ENCODE peak calls at places on chromosome 11, in seven cellular contexts. E is GF-D8; U is A172; C is right cardiac atrium; Y is fibroblast of the aortic adventitia; F is activated naive CD4-positive, alpha-beta T cell treated with anti-CD3 and anti-CD28 coated beads, Interleukin-2, amount 10 ng/mL, durations not matched to agents 7 days and 5 days; S is epithelial cell of prostate. W is an unnamed sample.

GRCh38 chr11:134763030-134763388 is 351.0 kb upstream of the B3GAT1 start:
- DNase-seq in E (no peak), U (peak), C (no peak), Y (no peak), F (no peak), S (no peak), W (no peak)

GRCh38 chr11:40542821-40543220 is 916.6 kb downstream of the LRRC4C start:
- DNase-seq in E (no peak), U (no peak), C (no peak), Y (no peak), F (no peak), S (no peak), W (no peak)

GRCh38 chr11:95256204-95256819 is 25.3 kb upstream of the SESN3 start:
- DNase-seq in E (peak), U (no peak), C (no peak), Y (peak), F (no peak), S (no peak), W (no peak)

GRCh38 chr11:23212829-23213228 is 352.6 kb upstream of the CCDC179 start:
- DNase-seq in E (no peak), U (no peak), C (no peak), Y (no peak), F (no peak), S (no peak), W (no peak)

GRCh38 chr11:119375629-119376196 is 5.8 kb downstream of the USP2 start:
- DNase-seq in E (no peak), U (no peak), C (peak), Y (peak), F (no peak), S (no peak), W (no peak)

GRCh38 chr11:120900642-120901041 is 123.3 kb upstream of the TBCEL start:
- DNase-seq in E (no peak), U (no peak), C (no peak), Y (no peak), F (no peak), S (no peak), W (no peak)

GRCh38 chr11:65459552-65459951 is 37.0 kb downstream of the NEAT1 start:
- DNase-seq in E (no peak), U (no peak), C (peak), Y (no peak), F (no peak), S (no peak), W (no peak)

GRCh38 chr11:9719949-9720646 is 56.2 kb downstream of the SWAP70 start:
- DNase-seq in E (peak), U (no peak), C (no peak), Y (peak), F (no peak), S (no peak), W (no peak)

GRCh38 chr11:35167451-35167954 is 28.5 kb downstream of the CD44 start:
- DNase-seq in E (no peak), U (no peak), C (peak), Y (peak), F (no peak), S (no peak), W (no peak)

GRCh38 chr11:73182824-73183321 is 35.2 kb upstream of the P2RY2 start:
- DNase-seq in E (no peak), U (no peak), C (peak), Y (peak), F (no peak), S (no peak), W (no peak)

GRCh38 chr11:101034076-101034475 is 95.5 kb downstream of the PGR start:
- DNase-seq in E (no peak), U (no peak), C (peak), Y (peak), F (no peak), S (no peak), W (no peak)

GRCh38 chr11:73409431-73409830 is 33.2 kb downstream of the RELT start:
- DNase-seq in E (no peak), U (no peak), C (no peak), Y (no peak), F (no peak), S (no peak), W (no peak)

GRCh38 chr11:109106201-109106906 is 315.6 kb upstream of the C11orf87 start:
- DNase-seq in E (no peak), U (no peak), C (no peak), Y (no peak), F (no peak), S (no peak), W (no peak)

GRCh38 chr11:75576445-75577049 is 14.5 kb downstream of the SERPINH1 start:
- DNase-seq in E (no peak), U (peak), C (peak), Y (peak), F (no peak), S (no peak), W (no peak)

GRCh38 chr11:129951201-129951882 is 51.3 kb downstream of the PRDM10 start:
- DNase-seq in E (no peak), U (no peak), C (no peak), Y (no peak), F (no peak), S (no peak), W (no peak)

GRCh38 chr11:1837171-1838076 is 1.4 kb upstream of the TNNI2 start:
- DNase-seq in E (no peak), U (peak), C (peak), Y (peak), F (peak), S (no peak), W (peak)

GRCh38 chr11:109267293-109268095 is 154.5 kb upstream of the C11orf87 start:
- DNase-seq in E (no peak), U (no peak), C (no peak), Y (no peak), F (no peak), S (peak), W (no peak)

GRCh38 chr11:112719736-112720525 is 241.3 kb upstream of the NCAM1 start:
- DNase-seq in E (no peak), U (no peak), C (no peak), Y (no peak), F (no peak), S (no peak), W (peak)

GRCh38 chr11:21430532-21430931 is 761.1 kb downstream of the NELL1 start:
- DNase-seq in E (no peak), U (no peak), C (no peak), Y (no peak), F (no peak), S (no peak), W (peak)

GRCh38 chr11:115912484-115912945 is 408.3 kb upstream of the CADM1 start:
- DNase-seq in E (no peak), U (no peak), C (no peak), Y (no peak), F (no peak), S (no peak), W (no peak)

GRCh38 chr11:10181811-10182210 is 112.2 kb downstream of the SBF2 start:
- DNase-seq in E (no peak), U (peak), C (no peak), Y (peak), F (no peak), S (no peak), W (peak)

GRCh38 chr11:93686812-93687211 is 25.3 kb downstream of the CEP295 start:
- DNase-seq in E (no peak), U (no peak), C (no peak), Y (peak), F (no peak), S (no peak), W (no peak)

GRCh38 chr11:34192481-34193401 is 87.3 kb downstream of the NAT10 start:
- DNase-seq in E (no peak), U (peak), C (peak), Y (peak), F (no peak), S (peak), W (peak)

GRCh38 chr11:13314676-13315394 is 37.2 kb downstream of the BMAL1 start:
- DNase-seq in E (no peak), U (no peak), C (no peak), Y (no peak), F (no peak), S (no peak), W (no peak)

GRCh38 chr11:65651589-65652510 is 10.9 kb downstream of the RELA start:
- DNase-seq in E (no peak), U (peak), C (peak), Y (peak), F (no peak), S (peak), W (no peak)

GRCh38 chr11:47155914-47156313 is 20.8 kb downstream of the ARFGAP2 start:
- DNase-seq in E (no peak), U (no peak), C (no peak), Y (no peak), F (no peak), S (no peak), W (no peak)

GRCh38 chr11:114651145-114651718 is 27.1 kb upstream of the NXPE2 start:
- DNase-seq in E (no peak), U (no peak), C (no peak), Y (no peak), F (no peak), S (no peak), W (peak)

GRCh38 chr11:67344264-67344663 is 9.1 kb downstream of the POLD4 start:
- DNase-seq in E (no peak), U (no peak), C (no peak), Y (no peak), F (peak), S (no peak), W (no peak)

GRCh38 chr11:112784323-112785073 is 176.7 kb upstream of the NCAM1 start:
- DNase-seq in E (no peak), U (peak), C (peak), Y (peak), F (no peak), S (no peak), W (peak)

GRCh38 chr11:58301576-58301975 is 33.5 kb upstream of the OR10W1 start:
- DNase-seq in E (no peak), U (no peak), C (no peak), Y (peak), F (no peak), S (peak), W (peak)

GRCh38 chr11:102990145-102990544 is 34.6 kb upstream of the MMP13 start:
- DNase-seq in E (no peak), U (no peak), C (no peak), Y (no peak), F (no peak), S (no peak), W (no peak)

GRCh38 chr11:113331436-113331835 is 17.1 kb downstream of the TTC12 start:
- DNase-seq in E (no peak), U (no peak), C (no peak), Y (no peak), F (no peak), S (no peak), W (no peak)

GRCh38 chr11:69636512-69636866 is 4.5 kb upstream of the CCND1 start:
- DNase-seq in E (no peak), U (no peak), C (peak), Y (peak), F (no peak), S (no peak), W (no peak)

GRCh38 chr11:44309483-44310197 is at the start of gene ALX4:
- DNase-seq in E (no peak), U (no peak), C (peak), Y (no peak), F (peak), S (no peak), W (no peak)

GRCh38 chr11:19878520-19878919 is 165.9 kb downstream of the NAV2 start:
- DNase-seq in E (no peak), U (no peak), C (no peak), Y (no peak), F (no peak), S (no peak), W (no peak)

GRCh38 chr11:75150879-75151278 is at the start of gene SLCO2B1:
- DNase-seq in E (no peak), U (no peak), C (peak), Y (no peak), F (no peak), S (no peak), W (no peak)

W was measured in HT1080.